ENCODE peak calls at places on chromosome 5, in seven cellular contexts. B is activated naive CD8-positive, alpha-beta T cell treated with anti-CD3 and anti-CD28 coated beads, Interleukin-2, amount 10 ng/mL, durations not matched to agents 7 days and 5 days; Q is PC-3; V is activated CD8-positive, alpha-beta T cell treated with anti-CD3 and anti-CD28 coated beads, Interleukin-2, amount 10 ng/mL, durations not matched to agents 7 days and 5 days; F is left lung; I is stimulated activated naive CD8-positive, alpha-beta T cell treated with anti-CD3 and anti-CD28 coated beads, Interleukin-15, Interleukin-2, amounts not matched to agents 100 U/mL and 50 U/mL, for 24 hours; O is psoas muscle. W is an unnamed sample.

GRCh38 chr5:151724360-151724759 is 34.1 kb downstream of the ATOX1 start:
- ATAC-seq in I (no peak), V (no peak), O (no peak), B (no peak), Q (no peak), F (no peak), W (no peak)

GRCh38 chr5:142837274-142837673 is 67.1 kb downstream of the ARHGAP26 start:
- ATAC-seq in I (no peak), B (no peak), V (no peak), Q (no peak), O (peak; percentile 45), F (peak; percentile 36), W (no peak)

GRCh38 chr5:55885359-55885758 is 34.2 kb downstream of the IL31RA start:
- ATAC-seq in F (no peak), O (no peak), V (no peak), I (no peak), Q (no peak), B (no peak), W (peak; percentile 44)

GRCh38 chr5:113357696-113358476 is 76.9 kb downstream of the TSSK1B start:
- ATAC-seq in V (no peak), F (peak; percentile 52), B (no peak), O (no peak), Q (no peak), I (no peak), W (no peak)

GRCh38 chr5:25500635-25501034 is 855.9 kb upstream of the CDH10 start:
- ATAC-seq in O (no peak), Q (no peak), V (no peak), F (no peak), I (no peak), B (no peak), W (no peak)

GRCh38 chr5:143361438-143361837 is 42.0 kb downstream of the NR3C1 start:
- ATAC-seq in I (no peak), B (no peak), Q (no peak), V (no peak), O (no peak), F (no peak), W (no peak)

GRCh38 chr5:150214289-150214688 is 24.4 kb downstream of the SLC6A7 start:
- ATAC-seq in I (no peak), V (no peak), O (no peak), Q (no peak), B (no peak), F (no peak), W (no peak)

GRCh38 chr5:125485003-125485641 is 738.7 kb upstream of the ZNF608 start:
- ATAC-seq in V (no peak), F (peak; percentile 95), I (no peak), Q (peak; percentile 90), O (peak; percentile 91), B (no peak), W (peak; percentile 98)

GRCh38 chr5:112689510-112689909 is 48.2 kb upstream of the APC start:
- ATAC-seq in V (no peak), O (no peak), Q (peak; percentile 72), B (no peak), F (peak; percentile 74), I (no peak), W (no peak)

GRCh38 chr5:149277821-149278220 is 6.2 kb downstream of the AFAP1L1 start:
- ATAC-seq in O (no peak), V (no peak), F (no peak), B (no peak), I (no peak), Q (no peak), W (no peak)

GRCh38 chr5:76303917-76304316 is 99.2 kb upstream of the IQGAP2 start:
- ATAC-seq in I (peak; percentile 77), B (peak; percentile 84), O (no peak), Q (no peak), V (peak; percentile 70), F (no peak), W (peak; percentile 95)

GRCh38 chr5:158560170-158560569 is 539.5 kb downstream of the EBF1 start:
- ATAC-seq in Q (peak; percentile 27), F (no peak), V (no peak), B (no peak), O (no peak), I (no peak), W (no peak)

GRCh38 chr5:124492444-124493224 is 253.8 kb downstream of the ZNF608 start:
- ATAC-seq in Q (no peak), O (no peak), I (no peak), F (no peak), B (no peak), V (no peak), W (no peak)

GRCh38 chr5:122882836-122883235 is 37.4 kb downstream of the SNX24 start:
- ATAC-seq in B (no peak), I (peak; percentile 65), Q (peak; percentile 85), O (no peak), F (peak; percentile 59), V (no peak), W (peak; percentile 52)

GRCh38 chr5:168689278-168689677 is 110.1 kb upstream of the PANK3 start:
- ATAC-seq in B (no peak), V (no peak), I (no peak), F (no peak), Q (no peak), O (no peak), W (no peak)

GRCh38 chr5:62082370-62082778 is 223.6 kb upstream of the KIF2A start:
- ATAC-seq in O (no peak), F (no peak), Q (peak; percentile 81), B (no peak), I (no peak), V (no peak), W (peak; percentile 49)

GRCh38 chr5:147382776-147383175 is 127.1 kb downstream of the DPYSL3 start:
- ATAC-seq in Q (no peak), F (no peak), B (no peak), O (no peak), I (no peak), V (no peak), W (no peak)

GRCh38 chr5:75037106-75037505 is 15.3 kb downstream of the GCNT4 start:
- ATAC-seq in O (peak; percentile 35), I (peak; percentile 92), B (no peak), V (no peak), F (peak; percentile 78), Q (peak; percentile 100), W (peak; percentile 97)

GRCh38 chr5:178212241-178213002 is 8.1 kb downstream of the HNRNPAB start:
- ATAC-seq in F (no peak), Q (peak; percentile 3), I (no peak), B (no peak), V (no peak), O (peak; percentile 0), W (no peak)

GRCh38 chr5:141822134-141822533 is 56.1 kb downstream of the PCDH1 start:
- ATAC-seq in Q (peak; percentile 13), F (peak; percentile 24), O (peak; percentile 42), B (no peak), I (no peak), V (no peak), W (peak; percentile 46)

GRCh38 chr5:57396701-57397100 is 85.9 kb downstream of the ACTBL2 start:
- ATAC-seq in B (no peak), Q (no peak), F (no peak), O (no peak), V (no peak), I (no peak), W (no peak)

GRCh38 chr5:19927919-19928318 is 60.1 kb downstream of the CDH18 start:
- ATAC-seq in Q (no peak), V (no peak), F (no peak), I (no peak), O (no peak), B (no peak), W (no peak)

GRCh38 chr5:159053216-159053615 is 46.5 kb downstream of the EBF1 start:
- ATAC-seq in V (no peak), Q (no peak), I (no peak), F (no peak), B (no peak), O (no peak), W (no peak)

GRCh38 chr5:43154424-43154823 is 33.7 kb downstream of the ZNF131 start:
- ATAC-seq in I (no peak), F (no peak), Q (no peak), V (no peak), O (peak; percentile 77), B (no peak), W (no peak)

GRCh38 chr5:56607551-56607950 is 207.8 kb upstream of the MAP3K1 start:
- ATAC-seq in V (no peak), Q (no peak), B (no peak), I (no peak), O (no peak), F (peak; percentile 29), W (peak; percentile 67)

GRCh38 chr5:159427180-159428012 is 97.1 kb upstream of the IL12B start:
- ATAC-seq in B (peak; percentile 45), F (no peak), O (no peak), I (peak; percentile 73), V (peak; percentile 23), Q (no peak), W (no peak)

GRCh38 chr5:116935561-116936162 is 361.0 kb upstream of the SEMA6A start:
- ATAC-seq in F (no peak), O (no peak), V (no peak), I (no peak), Q (no peak), B (no peak), W (no peak)

GRCh38 chr5:82911902-82912301 is 165.3 kb downstream of the TMEM167A start:
- ATAC-seq in V (no peak), F (no peak), B (peak; percentile 45), O (no peak), I (peak; percentile 70), Q (no peak), W (no peak)

GRCh38 chr5:68200288-68200687 is 15.3 kb upstream of the PIK3R1 start:
- ATAC-seq in O (no peak), Q (no peak), B (no peak), F (no peak), I (no peak), V (no peak), W (no peak)

GRCh38 chr5:50699737-50700136 is 33.3 kb downstream of the PARP8 start:
- ATAC-seq in Q (no peak), I (peak; percentile 95), B (no peak), F (no peak), V (no peak), O (no peak), W (no peak)

GRCh38 chr5:173016621-173017046 is 33.1 kb downstream of the ATP6V0E1 start:
- ATAC-seq in O (peak; percentile 62), I (peak; percentile 49), Q (peak; percentile 94), F (peak; percentile 81), B (no peak), V (no peak), W (peak; percentile 37)

GRCh38 chr5:165631235-165631634 is 2125.8 kb downstream of the MAT2B start:
- ATAC-seq in B (no peak), Q (no peak), V (no peak), F (peak; percentile 19), I (no peak), O (no peak), W (no peak)

GRCh38 chr5:77224672-77225355 is 14.3 kb downstream of the PDE8B start:
- ATAC-seq in O (no peak), I (no peak), B (no peak), F (peak; percentile 21), Q (peak; percentile 49), V (no peak), W (no peak)

W was measured in esophagus mucosa.